ENCODE peak calls at places on chromosomes 2 and 18, in four cellular contexts. S, F, A and G are unnamed samples.

GRCh38 chr18:54613174-54613573 is 22.1 kb downstream of the DYNAP start:
- DNase-seq in S (no peak), F (no peak), A (no peak), G (no peak)

GRCh38 chr2:224163573-224164307 is 124.7 kb upstream of the SERPINE2 start:
- DNase-seq in S (peak; percentile 54), F (no peak), A (no peak), G (no peak)

GRCh38 chr2:119849838-119850565 is 90.3 kb downstream of the PTPN4 start:
- DNase-seq in S (no peak), F (no peak), A (no peak), G (no peak)

GRCh38 chr2:8500124-8501054 is 181.5 kb upstream of the ID2 start:
- DNase-seq in S (no peak), F (no peak), A (peak; percentile 28), G (peak; percentile 54)

GRCh38 chr18:45658756-45659155 is 43.5 kb downstream of the SLC14A2 start:
- DNase-seq in S (peak; percentile 20), F (no peak), A (no peak), G (no peak)

GRCh38 chr2:10834300-10834699 is 21.7 kb upstream of the PDIA6 start:
- DNase-seq in S (no peak), F (no peak), A (no peak), G (no peak)

GRCh38 chr18:72672364-72673151 is 128.4 kb upstream of the CBLN2 start:
- DNase-seq in S (peak; percentile 28), F (no peak), A (no peak), G (no peak)

GRCh38 chr2:151071382-151071781 is 190.3 kb downstream of the RBM43 start:
- DNase-seq in S (peak; percentile 40), F (no peak), A (no peak), G (no peak)

GRCh38 chr2:37561615-37562569 is 109.5 kb downstream of the CDC42EP3 start:
- DNase-seq in S (peak; percentile 97), F (no peak), A (no peak), G (no peak)

GRCh38 chr2:17539993-17540812 is at the start of gene VSNL1:
- DNase-seq in S (peak; percentile 80), F (no peak), A (peak; percentile 83), G (peak; percentile 43)

GRCh38 chr2:109594246-109594900 is 19.4 kb downstream of the SEPTIN10 start:
- DNase-seq in S (no peak), F (no peak), A (no peak), G (no peak)

GRCh38 chr2:24906466-24906865 is 13.6 kb downstream of the ADCY3 start:
- DNase-seq in S (no peak), F (no peak), A (no peak), G (no peak)

GRCh38 chr2:136112949-136113766 is 4.8 kb downstream of the CXCR4 start:
- DNase-seq in S (no peak), F (peak; percentile 39), A (no peak), G (no peak)

GRCh38 chr2:103427567-103427966 is 665.7 kb downstream of the TMEM182 start:
- DNase-seq in S (no peak), F (no peak), A (no peak), G (no peak)

GRCh38 chr18:50272593-50272992 is 6.3 kb upstream of the CFAP53 start:
- DNase-seq in S (no peak), F (no peak), A (no peak), G (no peak)

GRCh38 chr2:17915099-17915498 is 36.6 kb downstream of the KCNS3 start:
- DNase-seq in S (no peak), F (no peak), A (no peak), G (no peak)

GRCh38 chr18:21991897-21992296 is 177.5 kb upstream of the GATA6 start:
- DNase-seq in S (no peak), F (no peak), A (no peak), G (no peak)

GRCh38 chr2:27320958-27321543 is 1.8 kb downstream of the MPV17 start:
- DNase-seq in S (peak; percentile 98), F (no peak), A (peak; percentile 79), G (peak; percentile 88)

GRCh38 chr2:172712251-172712650 is 23.4 kb upstream of the RAPGEF4 start:
- DNase-seq in S (no peak), F (no peak), A (no peak), G (peak; percentile 50)

GRCh38 chr2:58107803-58108710 is 61.5 kb downstream of the VRK2 start:
- DNase-seq in S (peak; percentile 88), F (no peak), A (no peak), G (no peak)

GRCh38 chr2:99651930-99652670 is 162.3 kb upstream of the REV1 start:
- DNase-seq in S (peak; percentile 66), F (no peak), A (no peak), G (no peak)

GRCh38 chr2:230944123-230944653 is 19.1 kb upstream of the GPR55 start:
- DNase-seq in S (no peak), F (no peak), A (no peak), G (no peak)

GRCh38 chr2:39648574-39648973 is 17.1 kb upstream of the TMEM178A start:
- DNase-seq in S (no peak), F (no peak), A (no peak), G (no peak)

GRCh38 chr2:101130081-101130480 is 21.1 kb downstream of the TBC1D8 start:
- DNase-seq in S (no peak), F (no peak), A (no peak), G (no peak)

GRCh38 chr2:108909275-108909823 is 79.7 kb downstream of the EDAR start:
- DNase-seq in S (no peak), F (no peak), A (no peak), G (no peak)

GRCh38 chr2:237154050-237154638 is 68.5 kb downstream of the COPS8 start:
- DNase-seq in S (peak; percentile 42), F (peak; percentile 69), A (no peak), G (no peak)

GRCh38 chr2:54613361-54613760 is 110.1 kb upstream of the EML6 start:
- DNase-seq in S (peak; percentile 62), F (no peak), A (no peak), G (no peak)

GRCh38 chr18:24014986-24015896 is 687 bp downstream of the TTC39C start:
- DNase-seq in S (peak; percentile 45), F (peak; percentile 44), A (peak; percentile 59), G (peak; percentile 61)

GRCh38 chr18:59650266-59650820 is 46.9 kb downstream of the CCBE1 start:
- DNase-seq in S (no peak), F (no peak), A (no peak), G (no peak)

GRCh38 chr2:124778076-124778475 is 753.0 kb downstream of the CNTNAP5 start:
- DNase-seq in S (no peak), F (no peak), A (no peak), G (no peak)

GRCh38 chr2:106944220-106944619 is 58.3 kb upstream of the ST6GAL2 start:
- DNase-seq in S (peak; percentile 70), F (no peak), A (no peak), G (no peak)

GRCh38 chr2:213991454-213992108 is 419.3 kb upstream of the VWC2L start:
- DNase-seq in S (no peak), F (no peak), A (no peak), G (no peak)

GRCh38 chr18:76589309-76589708 is 94.3 kb upstream of the ZNF516 start:
- DNase-seq in S (no peak), F (no peak), A (no peak), G (no peak)

GRCh38 chr2:233563663-233564430 is 2.7 kb downstream of the USP40 start:
- DNase-seq in S (peak; percentile 14), F (no peak), A (no peak), G (no peak)
- H3K4me3 ChIP-seq in S (no peak overlapping the region), F (no peak overlapping the region), A (no peak overlapping the region), G (no peak overlapping the region)

GRCh38 chr2:47172922-47173695 is 18.0 kb upstream of the STPG4 start:
- DNase-seq in S (no peak), F (no peak), A (no peak), G (no peak)
- H3K4me3 ChIP-seq in S (peak overlapping the region; percentile 100), F (peak overlapping the region; percentile 56), A (peak overlapping the region; percentile 93), G (no peak overlapping the region)

DNA sequence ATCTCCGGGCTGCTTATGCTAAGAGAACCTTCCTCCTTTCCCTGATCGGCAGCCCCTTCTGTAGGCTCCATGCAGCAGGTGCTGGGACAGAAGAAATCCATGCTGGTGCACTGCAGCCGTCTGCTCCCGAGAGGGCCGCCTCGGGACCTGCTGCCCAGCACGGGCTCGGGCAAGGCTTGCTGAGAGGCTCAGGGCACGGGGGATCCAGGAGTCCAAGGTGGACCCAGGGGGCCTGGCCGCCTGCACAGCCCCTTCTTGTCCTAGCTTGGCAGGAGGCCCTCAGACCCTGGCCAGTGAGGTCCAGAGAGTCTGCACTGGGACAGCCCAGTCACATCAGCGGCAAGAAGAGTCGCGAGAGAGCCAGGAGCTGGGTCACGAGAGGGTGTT is 13.3 kb upstream of the DUSP2 start:
- DNase-seq in S (no peak), F (no peak), A (no peak), G (no peak)
- H3K4me3 ChIP-seq in S (no peak overlapping the region), F (peak overlapping the region; percentile 41), A (no peak overlapping the region), G (no peak overlapping the region)

GRCh38 chr2:113098061-113098460 is 29.3 kb upstream of the IL1RN start:
- DNase-seq in S (no peak), F (no peak), A (no peak), G (no peak)
- H3K4me3 ChIP-seq in S (no peak overlapping the region), F (no peak overlapping the region), A (no peak overlapping the region), G (no peak overlapping the region)

GRCh38 chr2:46193356-46193755 is 103.9 kb upstream of the EPAS1 start:
- DNase-seq in S (no peak), F (no peak), A (no peak), G (no peak)
- H3K4me3 ChIP-seq in S (no peak overlapping the region), F (no peak overlapping the region), A (no peak overlapping the region), G (no peak overlapping the region)